ENCODE peak calls at places on chromosome 10, in ten cellular contexts. F, D, J, S, N, M, B, H, C and K are unnamed samples.

GRCh38 chr10:97812696-97813095 is 36.9 kb upstream of the GOLGA7B start:
- DNase-seq in B (no peak), C (no peak), H (no peak), N (no peak), F (no peak), J (no peak), D (peak), M (no peak), S (no peak), K (no peak)

GRCh38 chr10:95444792-95445191 is 116.4 kb downstream of the SORBS1 start:
- DNase-seq in D (no peak), M (no peak), N (no peak), H (no peak), F (no peak), C (no peak), B (no peak), S (no peak), J (no peak), K (no peak)

GRCh38 chr10:14588084-14588937 is 186.4 kb downstream of the FAM107B start:
- DNase-seq in S (no peak), D (peak), M (no peak), J (no peak), F (no peak), C (peak), N (no peak), B (no peak), H (no peak), K (peak)

GRCh38 chr10:96606216-96606615 is 19.4 kb upstream of the TM9SF3 start:
- DNase-seq in S (no peak), D (peak), J (no peak), M (no peak), C (no peak), N (no peak), F (no peak), H (no peak), B (no peak), K (peak)

GRCh38 chr10:79130846-79131245 is 62.1 kb downstream of the ZMIZ1 start:
- DNase-seq in N (no peak), D (no peak), M (no peak), B (no peak), H (no peak), F (no peak), J (no peak), C (no peak), S (peak), K (no peak)

GRCh38 chr10:19904202-19904661 is 88.0 kb downstream of the PLXDC2 start:
- DNase-seq in M (no peak), H (no peak), N (no peak), C (no peak), F (no peak), D (no peak), S (no peak), J (no peak), B (no peak), K (peak)

GRCh38 chr10:3620818-3621217 is 164.2 kb downstream of the KLF6 start:
- DNase-seq in S (no peak), J (no peak), C (no peak), D (no peak), F (no peak), H (no peak), B (no peak), M (no peak), N (no peak), K (no peak)

GRCh38 chr10:95308389-95309302 is 17.8 kb upstream of the PDLIM1 start:
- DNase-seq in C (peak), D (peak), N (peak), S (peak), F (peak), H (no peak), J (no peak), B (no peak), M (no peak), K (peak)